ENCODE peak calls at places on chromosomes 16 and 17, in six cellular contexts. B is caudate nucleus, V is ELR, T is posterior vena cava, E is dermis blood vessel endothelial cell, I is ACHN. Z is an unnamed sample.

GRCh38 chr17:7774037-7774659 is 56.6 kb downstream of the DNAH2 start:
- DNase-seq in B (no peak), V (peak; percentile 75), T (peak; percentile 72), E (no peak), I (no peak), Z (peak; percentile 68)

GRCh38 chr16:74738134-74738541 is 36.5 kb downstream of the FA2H start:
- DNase-seq in B (no peak), V (peak; percentile 76), T (no peak), E (peak; percentile 21), I (no peak), Z (peak; percentile 19)

GRCh38 chr16:12090162-12090552 is 113.6 kb downstream of the SNX29 start:
- DNase-seq in B (no peak), V (no peak), T (peak; percentile 64), E (peak; percentile 9), I (no peak), Z (no peak)

GRCh38 chr16:54140057-54140787 is 146.4 kb downstream of the IRX3 start:
- DNase-seq in B (no peak), V (peak; percentile 31), T (no peak), E (no peak), I (no peak), Z (peak; percentile 14)

GRCh38 chr17:7703584-7704574 is 1.1 kb upstream of the EFNB3 start:
- DNase-seq in B (peak; percentile 17), V (peak; percentile 55), T (no peak), E (peak; percentile 53), I (peak; percentile 33), Z (peak; percentile 84)

GRCh38 chr17:72710185-72710584 is 382.3 kb downstream of the SLC39A11 start:
- DNase-seq in B (no peak), V (no peak), T (no peak), E (no peak), I (no peak), Z (no peak)

GRCh38 chr17:8941520-8941919 is 24.0 kb downstream of the PIK3R5 start:
- DNase-seq in B (no peak), V (no peak), T (no peak), E (no peak), I (no peak), Z (no peak)

GRCh38 chr17:81542431-81543338 is 9.5 kb downstream of the FAAP100 start:
- DNase-seq in B (no peak), V (no peak), T (no peak), E (no peak), I (no peak), Z (no peak)

GRCh38 chr17:78828470-78829185 is 12.0 kb downstream of the USP36 start:
- DNase-seq in B (no peak), V (peak; percentile 84), T (peak; percentile 46), E (peak; percentile 68), I (peak; percentile 65), Z (peak; percentile 88)

GRCh38 chr17:37493249-37494027 is 3.7 kb downstream of the DUSP14 start:
- DNase-seq in B (no peak), V (peak; percentile 93), T (no peak), E (no peak), I (peak; percentile 20), Z (peak; percentile 94)

GRCh38 chr17:29710891-29711418 is 88.2 kb upstream of the CORO6 start:
- DNase-seq in B (no peak), V (peak; percentile 94), T (no peak), E (no peak), I (peak; percentile 68), Z (peak; percentile 96)

GRCh38 chr16:87129771-87130170 is 187.4 kb downstream of the C16orf95 start:
- DNase-seq in B (no peak), V (peak; percentile 87), T (peak; percentile 34), E (peak; percentile 35), I (no peak), Z (peak; percentile 29)

Z was measured in GM23248.